ENCODE peak calls at places on chromosomes 3 and 15, in seven cellular contexts. O, R, F, Q, I, Y and J are unnamed samples.

GRCh38 chr3:111070772-111071256 is 802 bp upstream of the NECTIN3 start:
- DNase-seq in Q (peak; percentile 65), F (no peak), O (no peak), I (no peak), Y (no peak), R (peak; percentile 74), J (peak; percentile 41)

GRCh38 chr3:122092460-122093165 is 37.5 kb downstream of the CD86 start:
- DNase-seq in R (peak; percentile 29), F (no peak), I (no peak), O (no peak), Q (no peak), Y (peak; percentile 48), J (no peak)

GRCh38 chr3:8499181-8499611 is 2.4 kb upstream of the LMCD1 start:
- DNase-seq in Q (no peak), Y (no peak), I (peak; percentile 47), R (no peak), O (no peak), F (no peak), J (peak; percentile 56)

GRCh38 chr3:102481050-102481449 is 46.2 kb downstream of the ZPLD1 start:
- DNase-seq in I (no peak), Q (no peak), O (no peak), Y (no peak), F (no peak), R (no peak), J (peak; percentile 18)

GRCh38 chr15:92906563-92907081 is 6.5 kb downstream of the CHD2 start:
- DNase-seq in I (peak; percentile 51), F (no peak), Y (peak; percentile 55), O (no peak), R (peak; percentile 45), Q (no peak), J (no peak)

GRCh38 chr3:148847351-148847750 is 17.7 kb upstream of the CPA3 start:
- DNase-seq in F (no peak), I (no peak), Q (no peak), O (no peak), R (no peak), Y (no peak), J (no peak)

GRCh38 chr3:56254835-56255234 is 213.4 kb downstream of the ERC2 start:
- DNase-seq in Y (no peak), F (no peak), O (no peak), Q (no peak), R (no peak), I (no peak), J (no peak)

GRCh38 chr3:176376531-176376930 is 820.8 kb downstream of the TBL1XR1 start:
- DNase-seq in I (no peak), Y (no peak), Q (no peak), O (no peak), F (no peak), R (no peak), J (no peak)

GRCh38 chr3:13419356-13420050 is 619 bp downstream of the NUP210 start:
- DNase-seq in Y (peak; percentile 47), R (no peak), Q (no peak), F (no peak), O (no peak), I (peak; percentile 60), J (no peak)

GRCh38 chr3:57556459-57557087 is 499 bp downstream of the PDE12 start:
- DNase-seq in R (no peak), I (peak; percentile 34), F (no peak), Y (peak; percentile 27), O (no peak), Q (peak; percentile 68), J (no peak)

GRCh38 chr15:47586653-47587224 is 130.6 kb upstream of the SEMA6D start:
- DNase-seq in F (no peak), Q (no peak), O (no peak), Y (no peak), I (no peak), R (peak; percentile 65), J (no peak)

GRCh38 chr3:6204891-6205290 is 656.0 kb upstream of the GRM7 start:
- DNase-seq in I (no peak), O (no peak), R (no peak), Y (no peak), F (no peak), Q (no peak), J (no peak)
- TF ChIP-seq CTCF in I (no peak), O (no peak), R (no peak), Y (no peak), F (no peak), Q (no peak), J (peak; percentile 3)

DNA sequence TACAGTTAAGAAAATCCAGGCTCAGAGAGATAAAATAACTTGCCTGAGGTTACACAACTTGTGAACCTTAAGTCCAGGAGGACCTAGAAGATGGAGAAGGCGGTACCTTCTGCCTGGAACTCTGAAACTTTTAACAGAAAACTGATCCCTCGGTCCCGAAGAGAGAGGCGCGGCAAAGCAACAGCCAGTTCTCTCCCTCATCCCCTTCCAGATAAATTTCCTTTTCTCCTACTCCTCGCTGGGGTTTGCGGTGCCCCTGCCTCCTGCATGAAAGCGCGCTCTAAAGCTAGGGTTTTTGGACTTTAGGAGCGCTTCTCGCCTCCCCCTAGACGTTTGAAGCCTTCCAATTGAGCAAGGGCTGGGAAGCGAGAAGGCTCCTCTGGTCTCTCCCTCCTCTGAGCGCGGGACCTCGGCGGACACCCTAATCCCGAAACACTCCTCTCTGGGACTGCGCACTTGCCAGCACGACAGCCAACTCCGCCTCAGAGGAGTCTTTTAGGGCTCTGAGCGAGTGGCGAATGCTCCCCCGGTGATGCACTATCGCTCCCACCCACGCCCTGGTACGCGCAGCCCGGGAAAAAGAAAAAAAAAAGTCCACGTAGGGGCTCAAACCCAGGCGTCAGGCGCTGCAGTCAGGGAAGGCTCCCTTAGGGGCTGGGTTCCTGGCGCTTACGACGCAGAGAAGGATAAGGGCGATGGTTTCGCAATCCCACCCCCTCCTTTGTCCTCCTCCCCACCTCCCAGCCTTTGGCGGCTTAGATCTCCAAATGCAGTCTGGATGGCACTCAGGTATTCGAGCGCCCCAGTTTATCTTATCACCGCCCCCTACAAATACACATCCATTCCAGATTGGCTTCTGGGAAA is 7.9 kb upstream of the EOMES start:
- DNase-seq in R (no peak), O (no peak), Y (no peak), F (no peak), I (no peak), Q (no peak), J (no peak)
- H3K4me3 ChIP-seq in R (no peak overlapping the region), O (no peak overlapping the region), Y (peak overlapping the region; percentile 4), F (no peak overlapping the region), I (no peak overlapping the region), Q (peak overlapping the region; percentile 28), J (no peak overlapping the region)

DNA sequence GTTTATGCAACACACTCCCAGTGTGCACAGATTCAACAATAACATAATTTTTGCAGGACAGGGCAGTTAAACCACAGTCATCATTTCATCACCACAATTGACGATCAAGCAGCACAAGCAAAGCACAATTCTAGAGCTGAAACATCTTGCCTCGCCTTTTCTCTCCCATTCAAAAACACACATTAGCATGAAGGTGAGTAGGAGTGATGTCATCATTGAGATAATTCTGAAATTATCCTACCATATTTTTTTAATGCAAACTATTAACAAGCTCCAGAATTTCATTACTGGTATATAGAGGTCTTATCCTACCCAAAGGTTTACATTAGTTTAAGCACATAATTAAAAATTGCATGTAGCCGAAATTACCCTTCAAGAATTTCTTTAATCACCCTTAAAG is 3.5 kb downstream of the IGDCC3 start:
- DNase-seq in F (no peak), O (no peak), Q (no peak), I (no peak), Y (no peak), R (no peak), J (no peak)
- H3K27me3 ChIP-seq in F (peaks cover 31% of the 10 kb centered on the region), O (peaks cover 56% of the 10 kb centered on the region), Q (peaks cover 72% of the 10 kb centered on the region), I (no peaks in the 10 kb centered on the region), Y (no peaks in the 10 kb centered on the region), R (peaks cover 49% of the 10 kb centered on the region), J (peaks cover 27% of the 10 kb centered on the region)

GRCh38 chr15:25947336-25948080 is 84.4 kb upstream of the ATP10A start:
- DNase-seq in I (peak; percentile 21), Q (no peak), O (no peak), R (no peak), Y (no peak), F (no peak), J (no peak)
- TF ChIP-seq CTCF in I (peak; percentile 34), Q (no peak), O (no peak), R (no peak), Y (no peak), F (no peak), J (peak; percentile 35)

GRCh38 chr3:187903697-187904096 is 158.4 kb upstream of the BCL6 start:
- DNase-seq in I (no peak), Y (no peak), O (no peak), R (no peak), Q (no peak), F (no peak), J (no peak)
- H3K4me3 ChIP-seq in I (no peak overlapping the region), Y (no peak overlapping the region), O (no peak overlapping the region), R (no peak overlapping the region), Q (no peak overlapping the region), F (no peak overlapping the region), J (no peak overlapping the region)

GRCh38 chr15:36880913-36881290 is 219.4 kb downstream of the MEIS2 start:
- DNase-seq in F (no peak), Y (no peak), Q (no peak), O (no peak), R (no peak), I (no peak), J (no peak)
- H3K27me3 ChIP-seq in F (peaks cover 2% of the 10 kb centered on the region), Y (no peaks in the 10 kb centered on the region), Q (peaks cover 62% of the 10 kb centered on the region), O (peaks cover 56% of the 10 kb centered on the region), R (peaks cover 72% of the 10 kb centered on the region), I (peaks cover 7% of the 10 kb centered on the region), J (peaks cover 75% of the 10 kb centered on the region)

GRCh38 chr3:26621176-26621575 is 1.4 kb upstream of the LRRC3B start:
- DNase-seq in Q (no peak), R (no peak), I (no peak), O (no peak), F (no peak), Y (no peak), J (no peak)
- TF ChIP-seq CTCF in Q (no peak), R (no peak), I (no peak), O (no peak), F (no peak), Y (no peak), J (no peak)

GRCh38 chr3:128074851-128075515 is 22.7 kb downstream of the SEC61A1 start:
- DNase-seq in I (no peak), F (no peak), Y (no peak), R (no peak), O (no peak), Q (no peak), J (no peak)
- H3K4me3 ChIP-seq in I (no peak overlapping the region), F (no peak overlapping the region), Y (peak overlapping the region; percentile 53), R (peak overlapping the region; percentile 40), O (peak overlapping the region; percentile 22), Q (peak overlapping the region; percentile 62), J (peak overlapping the region; percentile 8)

GRCh38 chr3:193774916-193775285 is 181.9 kb downstream of the OPA1 start:
- DNase-seq in F (no peak), I (no peak), O (no peak), Y (no peak), R (no peak), Q (no peak), J (no peak)
- H3K27me3 ChIP-seq in F (peaks cover 18% of the 10 kb centered on the region), I (no peaks in the 10 kb centered on the region), O (peaks cover 68% of the 10 kb centered on the region), Y (no peaks in the 10 kb centered on the region), R (peaks cover 63% of the 10 kb centered on the region), Q (peaks cover 66% of the 10 kb centered on the region), J (no peaks in the 10 kb centered on the region)